ENCODE peak calls at places on chromosomes 13 and 19, in five cellular contexts. One of them, this sample, is unnamed.

GRCh38 chr19:3062165-3063105 is at the start of gene TLE5:
- DNase-seq in iris pigment epithelial cell: peak; percentile 43
- DNase-seq in T-helper 17 cell: peak; percentile 78
- DNase-seq in neural progenitor cell: peak; percentile 80
- DNase-seq in activated CD8-positive, alpha-beta memory T cell treated with anti-CD3 and anti-CD28 coated beads, Interleukin-2, amount 50 U/mL, for 4 hours: peak; percentile 72
- DNase-seq in this sample: peak; percentile 68

GRCh38 chr19:12994701-12995595 is at the start of gene NFIX:
- DNase-seq in neural progenitor cell: peak; percentile 89
- DNase-seq in iris pigment epithelial cell: peak; percentile 56
- DNase-seq in T-helper 17 cell: peak; percentile 33
- DNase-seq in activated CD8-positive, alpha-beta memory T cell treated with anti-CD3 and anti-CD28 coated beads, Interleukin-2, amount 50 U/mL, for 4 hours: peak; percentile 73
- DNase-seq in this sample: peak; percentile 51

GRCh38 chr13:98890186-98890585 is 87.7 kb downstream of the DOCK9 start:
- DNase-seq in T-helper 17 cell: no peak
- DNase-seq in iris pigment epithelial cell: peak; percentile 74
- DNase-seq in neural progenitor cell: no peak
- DNase-seq in activated CD8-positive, alpha-beta memory T cell treated with anti-CD3 and anti-CD28 coated beads, Interleukin-2, amount 50 U/mL, for 4 hours: peak; percentile 28
- DNase-seq in this sample: no peak

GRCh38 chr13:73598021-73598712 is 536.0 kb downstream of the KLF12 start:
- DNase-seq in activated CD8-positive, alpha-beta memory T cell treated with anti-CD3 and anti-CD28 coated beads, Interleukin-2, amount 50 U/mL, for 4 hours: no peak
- DNase-seq in iris pigment epithelial cell: peak; percentile 73
- DNase-seq in T-helper 17 cell: no peak
- DNase-seq in neural progenitor cell: no peak
- DNase-seq in this sample: no peak

GRCh38 chr19:8610928-8611284 is 391 bp upstream of the ADAMTS10 start:
- DNase-seq in T-helper 17 cell: no peak
- DNase-seq in neural progenitor cell: no peak
- DNase-seq in iris pigment epithelial cell: no peak
- DNase-seq in activated CD8-positive, alpha-beta memory T cell treated with anti-CD3 and anti-CD28 coated beads, Interleukin-2, amount 50 U/mL, for 4 hours: no peak
- DNase-seq in this sample: no peak

GRCh38 chr19:47227347-47228167 is 3.4 kb downstream of the BBC3 start:
- DNase-seq in iris pigment epithelial cell: peak; percentile 94
- DNase-seq in T-helper 17 cell: peak; percentile 19
- DNase-seq in activated CD8-positive, alpha-beta memory T cell treated with anti-CD3 and anti-CD28 coated beads, Interleukin-2, amount 50 U/mL, for 4 hours: peak; percentile 37
- DNase-seq in neural progenitor cell: peak; percentile 97
- DNase-seq in this sample: peak; percentile 23

GRCh38 chr19:18848860-18849661 is 17.3 kb downstream of the UPF1 start:
- DNase-seq in activated CD8-positive, alpha-beta memory T cell treated with anti-CD3 and anti-CD28 coated beads, Interleukin-2, amount 50 U/mL, for 4 hours: no peak
- DNase-seq in neural progenitor cell: no peak
- DNase-seq in iris pigment epithelial cell: peak; percentile 77
- DNase-seq in T-helper 17 cell: no peak
- DNase-seq in this sample: no peak

GRCh38 chr13:79782541-79783216 is 301.7 kb downstream of the NDFIP2 start:
- DNase-seq in T-helper 17 cell: no peak
- DNase-seq in activated CD8-positive, alpha-beta memory T cell treated with anti-CD3 and anti-CD28 coated beads, Interleukin-2, amount 50 U/mL, for 4 hours: no peak
- DNase-seq in neural progenitor cell: peak; percentile 93
- DNase-seq in iris pigment epithelial cell: peak; percentile 65
- DNase-seq in this sample: no peak

GRCh38 chr13:79775830-79776229 is 294.9 kb downstream of the NDFIP2 start:
- DNase-seq in T-helper 17 cell: no peak
- DNase-seq in iris pigment epithelial cell: peak; percentile 84
- DNase-seq in activated CD8-positive, alpha-beta memory T cell treated with anti-CD3 and anti-CD28 coated beads, Interleukin-2, amount 50 U/mL, for 4 hours: no peak
- DNase-seq in neural progenitor cell: peak; percentile 61
- DNase-seq in this sample: no peak

GRCh38 chr19:49631279-49631588 is 8.7 kb downstream of the RRAS start:
- DNase-seq in iris pigment epithelial cell: no peak
- DNase-seq in neural progenitor cell: no peak
- DNase-seq in T-helper 17 cell: no peak
- DNase-seq in activated CD8-positive, alpha-beta memory T cell treated with anti-CD3 and anti-CD28 coated beads, Interleukin-2, amount 50 U/mL, for 4 hours: no peak
- DNase-seq in this sample: no peak

GRCh38 chr19:33426621-33427475 is 53.3 kb downstream of the CEBPG start:
- DNase-seq in activated CD8-positive, alpha-beta memory T cell treated with anti-CD3 and anti-CD28 coated beads, Interleukin-2, amount 50 U/mL, for 4 hours: no peak
- DNase-seq in T-helper 17 cell: no peak
- DNase-seq in neural progenitor cell: no peak
- DNase-seq in iris pigment epithelial cell: no peak
- DNase-seq in this sample: no peak

GRCh38 chr19:38693380-38694223 is 46.2 kb downstream of the ACTN4 start:
- DNase-seq in neural progenitor cell: peak; percentile 87
- DNase-seq in T-helper 17 cell: peak; percentile 40
- DNase-seq in iris pigment epithelial cell: peak; percentile 76
- DNase-seq in activated CD8-positive, alpha-beta memory T cell treated with anti-CD3 and anti-CD28 coated beads, Interleukin-2, amount 50 U/mL, for 4 hours: peak; percentile 34
- DNase-seq in this sample: no peak

GRCh38 chr19:49912965-49913685 is 15.9 kb upstream of the ATF5 start:
- DNase-seq in activated CD8-positive, alpha-beta memory T cell treated with anti-CD3 and anti-CD28 coated beads, Interleukin-2, amount 50 U/mL, for 4 hours: no peak
- DNase-seq in T-helper 17 cell: no peak
- DNase-seq in neural progenitor cell: no peak
- DNase-seq in iris pigment epithelial cell: peak; percentile 38
- DNase-seq in this sample: no peak

GRCh38 chr19:4473011-4473410 is 914 bp downstream of the HDGFL2 start:
- DNase-seq in iris pigment epithelial cell: no peak
- DNase-seq in activated CD8-positive, alpha-beta memory T cell treated with anti-CD3 and anti-CD28 coated beads, Interleukin-2, amount 50 U/mL, for 4 hours: no peak
- DNase-seq in neural progenitor cell: peak; percentile 24
- DNase-seq in T-helper 17 cell: no peak
- DNase-seq in this sample: no peak

GRCh38 chr19:41324921-41325639 is 15.1 kb downstream of the CCDC97 start:
- DNase-seq in activated CD8-positive, alpha-beta memory T cell treated with anti-CD3 and anti-CD28 coated beads, Interleukin-2, amount 50 U/mL, for 4 hours: peak; percentile 43
- DNase-seq in iris pigment epithelial cell: peak; percentile 87
- DNase-seq in neural progenitor cell: peak; percentile 60
- DNase-seq in T-helper 17 cell: no peak
- DNase-seq in this sample: peak; percentile 51

GRCh38 chr19:45809643-45810159 is 5.4 kb downstream of the RSPH6A start:
- DNase-seq in T-helper 17 cell: no peak
- DNase-seq in neural progenitor cell: no peak
- DNase-seq in activated CD8-positive, alpha-beta memory T cell treated with anti-CD3 and anti-CD28 coated beads, Interleukin-2, amount 50 U/mL, for 4 hours: no peak
- DNase-seq in iris pigment epithelial cell: peak; percentile 86
- DNase-seq in this sample: no peak

GRCh38 chr19:57075801-57076492 is 43.8 kb upstream of the USP29 start:
- DNase-seq in iris pigment epithelial cell: no peak
- DNase-seq in activated CD8-positive, alpha-beta memory T cell treated with anti-CD3 and anti-CD28 coated beads, Interleukin-2, amount 50 U/mL, for 4 hours: no peak
- DNase-seq in T-helper 17 cell: no peak
- DNase-seq in neural progenitor cell: no peak
- DNase-seq in this sample: no peak

This sample was measured in CD8-positive, alpha-beta T cell.